ENCODE peak calls at places on chromosomes 16 and 17, in four cellular contexts. One of them, this sample, is unnamed.

GRCh38 chr17:56929362-56929969 is 15.6 kb upstream of the TRIM25 start:
- DNase-seq in SK-N-SH: no peak
- DNase-seq in breast epithelium: no peak
- DNase-seq in endothelial cell of umbilical vein: no peak
- DNase-seq in this sample: no peak

GRCh38 chr16:4613636-4614570 is 785 bp downstream of the UBALD1 start:
- DNase-seq in SK-N-SH: peak
- DNase-seq in endothelial cell of umbilical vein: peak
- DNase-seq in breast epithelium: no peak
- DNase-seq in this sample: no peak

GRCh38 chr17:58329808-58330543 is 1.4 kb upstream of the TSPOAP1 start:
- DNase-seq in SK-N-SH: no peak
- DNase-seq in breast epithelium: no peak
- DNase-seq in endothelial cell of umbilical vein: no peak
- DNase-seq in this sample: no peak

GRCh38 chr16:56871172-56871593 is 6.2 kb downstream of the SLC12A3 start:
- DNase-seq in endothelial cell of umbilical vein: no peak
- DNase-seq in breast epithelium: no peak
- DNase-seq in SK-N-SH: peak
- DNase-seq in this sample: no peak

GRCh38 chr16:23941963-23942564 is 106.3 kb downstream of the PRKCB start:
- DNase-seq in breast epithelium: no peak
- DNase-seq in endothelial cell of umbilical vein: no peak
- DNase-seq in SK-N-SH: no peak
- DNase-seq in this sample: no peak

GRCh38 chr17:49180303-49180702 is 30.1 kb downstream of the GNGT2 start:
- DNase-seq in endothelial cell of umbilical vein: peak
- DNase-seq in breast epithelium: peak
- DNase-seq in SK-N-SH: peak
- DNase-seq in this sample: peak

GRCh38 chr17:45234641-45235040 is 13.0 kb downstream of the FMNL1 start:
- DNase-seq in breast epithelium: no peak
- DNase-seq in endothelial cell of umbilical vein: no peak
- DNase-seq in SK-N-SH: peak
- DNase-seq in this sample: no peak

GRCh38 chr17:7916799-7917198 is 710 bp upstream of the RNF227 start:
- DNase-seq in SK-N-SH: no peak
- DNase-seq in breast epithelium: no peak
- DNase-seq in endothelial cell of umbilical vein: no peak
- DNase-seq in this sample: no peak

GRCh38 chr17:1168537-1169234 is 11.1 kb downstream of the ABR start:
- DNase-seq in SK-N-SH: peak
- DNase-seq in endothelial cell of umbilical vein: no peak
- DNase-seq in breast epithelium: no peak
- DNase-seq in this sample: no peak

GRCh38 chr17:2949469-2950044 is 113.8 kb downstream of the OR1D5 start:
- DNase-seq in endothelial cell of umbilical vein: no peak
- DNase-seq in breast epithelium: peak
- DNase-seq in SK-N-SH: no peak
- DNase-seq in this sample: peak

GRCh38 chr17:74937064-74938051 is 1.7 kb downstream of the OTOP3 start:
- DNase-seq in SK-N-SH: no peak
- DNase-seq in breast epithelium: no peak
- DNase-seq in endothelial cell of umbilical vein: no peak
- DNase-seq in this sample: no peak

GRCh38 chr16:16189842-16190241 is 33.5 kb downstream of the ABCC6 start:
- DNase-seq in breast epithelium: no peak
- DNase-seq in endothelial cell of umbilical vein: no peak
- DNase-seq in SK-N-SH: no peak
- DNase-seq in this sample: no peak

GRCh38 chr17:8599351-8600011 is 31.0 kb downstream of the MYH10 start:
- DNase-seq in endothelial cell of umbilical vein: no peak
- DNase-seq in SK-N-SH: no peak
- DNase-seq in breast epithelium: no peak
- DNase-seq in this sample: no peak

GRCh38 chr17:45428050-45428953 is 4.4 kb downstream of the ARHGAP27 start:
- DNase-seq in endothelial cell of umbilical vein: peak
- DNase-seq in breast epithelium: no peak
- DNase-seq in SK-N-SH: peak
- DNase-seq in this sample: peak

GRCh38 chr17:58666858-58667267 is 25.0 kb downstream of the TEX14 start:
- DNase-seq in endothelial cell of umbilical vein: peak
- DNase-seq in breast epithelium: peak
- DNase-seq in SK-N-SH: no peak
- DNase-seq in this sample: no peak

GRCh38 chr16:76956801-76957200 is 234.2 kb upstream of the MON1B start:
- DNase-seq in endothelial cell of umbilical vein: no peak
- DNase-seq in breast epithelium: no peak
- DNase-seq in SK-N-SH: no peak
- DNase-seq in this sample: no peak

GRCh38 chr16:81140930-81141780 is 45.0 kb upstream of the GCSH start:
- DNase-seq in SK-N-SH: no peak
- DNase-seq in endothelial cell of umbilical vein: no peak
- DNase-seq in breast epithelium: no peak
- DNase-seq in this sample: no peak
- TF ChIP-seq POLR2AphosphoS5 in SK-N-SH: no peak
- TF ChIP-seq POLR2AphosphoS5 in endothelial cell of umbilical vein: no peak
- TF ChIP-seq POLR2AphosphoS5 in breast epithelium: no peak
- TF ChIP-seq POLR2AphosphoS5 in this sample: no peak

GRCh38 chr16:72085002-72085401 is 8.4 kb downstream of the TXNL4B start:
- DNase-seq in SK-N-SH: no peak
- DNase-seq in breast epithelium: no peak
- DNase-seq in endothelial cell of umbilical vein: no peak
- DNase-seq in this sample: no peak

GRCh38 chr16:72083778-72084404 is 9.5 kb downstream of the TXNL4B start:
- DNase-seq in endothelial cell of umbilical vein: no peak
- DNase-seq in SK-N-SH: no peak
- DNase-seq in breast epithelium: no peak
- DNase-seq in this sample: no peak

GRCh38 chr16:72084445-72084844 is 9.0 kb downstream of the TXNL4B start:
- DNase-seq in SK-N-SH: no peak
- DNase-seq in endothelial cell of umbilical vein: no peak
- DNase-seq in breast epithelium: no peak
- DNase-seq in this sample: no peak
- TF ChIP-seq POLR2AphosphoS5 in SK-N-SH: no peak
- TF ChIP-seq POLR2AphosphoS5 in endothelial cell of umbilical vein: no peak
- TF ChIP-seq POLR2AphosphoS5 in breast epithelium: no peak
- TF ChIP-seq POLR2AphosphoS5 in this sample: no peak

GRCh38 chr17:16033729-16034349 is 34.2 kb downstream of the TTC19 start:
- DNase-seq in SK-N-SH: no peak
- DNase-seq in endothelial cell of umbilical vein: no peak
- DNase-seq in breast epithelium: no peak
- DNase-seq in this sample: no peak

GRCh38 chr17:16040710-16041251 is 41.2 kb downstream of the TTC19 start:
- DNase-seq in SK-N-SH: no peak
- DNase-seq in endothelial cell of umbilical vein: peak
- DNase-seq in breast epithelium: no peak
- DNase-seq in this sample: no peak

GRCh38 chr17:16037636-16038035 is 38.0 kb downstream of the TTC19 start:
- DNase-seq in endothelial cell of umbilical vein: no peak
- DNase-seq in SK-N-SH: no peak
- DNase-seq in breast epithelium: no peak
- DNase-seq in this sample: no peak

DNA sequence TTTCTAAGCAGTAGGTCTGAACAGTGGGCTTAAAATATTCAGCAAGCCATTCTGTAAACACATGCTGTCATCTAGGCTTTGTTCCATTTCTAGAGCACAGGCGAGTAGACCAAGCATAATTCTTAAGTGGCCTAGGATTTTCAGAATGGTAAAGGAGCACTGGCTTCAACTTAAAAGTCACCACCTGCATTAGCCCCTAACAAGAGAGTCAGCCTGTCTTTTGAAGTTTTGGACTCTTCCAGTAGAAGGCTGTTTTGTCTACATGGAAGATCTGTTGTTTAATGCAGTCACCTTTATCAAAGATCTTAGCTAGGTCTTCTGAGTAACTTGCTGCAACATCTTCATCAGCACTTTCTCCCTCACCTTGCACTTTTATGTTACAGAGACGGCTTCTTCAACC is 36.6 kb downstream of the TTC19 start:
- DNase-seq in breast epithelium: no peak
- DNase-seq in endothelial cell of umbilical vein: no peak
- DNase-seq in SK-N-SH: no peak
- DNase-seq in this sample: no peak
- TF ChIP-seq POLR2AphosphoS5 in breast epithelium: no peak
- TF ChIP-seq POLR2AphosphoS5 in endothelial cell of umbilical vein: no peak
- TF ChIP-seq POLR2AphosphoS5 in SK-N-SH: no peak
- TF ChIP-seq POLR2AphosphoS5 in this sample: no peak

DNA sequence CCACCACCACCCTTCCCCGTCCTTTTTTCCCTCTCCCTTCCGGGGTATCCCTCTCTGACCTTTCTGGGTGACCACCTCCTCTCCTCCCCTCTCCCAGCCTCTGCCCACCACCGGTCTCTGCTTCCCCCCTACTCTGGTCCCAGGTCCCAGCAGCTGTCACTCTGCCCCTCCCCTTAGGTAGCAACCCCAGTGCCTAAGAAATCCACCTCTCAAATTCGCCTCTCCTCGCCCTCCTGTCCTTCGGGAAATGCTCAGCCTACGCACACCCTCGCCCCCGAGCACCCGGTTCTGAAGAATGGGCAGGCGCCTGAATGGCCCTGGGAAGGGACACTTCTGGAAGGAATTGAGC is 775 bp upstream of the SP6 start:
- DNase-seq in SK-N-SH: no peak
- DNase-seq in breast epithelium: no peak
- DNase-seq in endothelial cell of umbilical vein: no peak
- DNase-seq in this sample: no peak
- TF ChIP-seq POLR2AphosphoS5 in SK-N-SH: no peak
- TF ChIP-seq POLR2AphosphoS5 in breast epithelium: no peak
- TF ChIP-seq POLR2AphosphoS5 in endothelial cell of umbilical vein: no peak
- TF ChIP-seq POLR2AphosphoS5 in this sample: no peak

GRCh38 chr17:66956941-66957340 is 7.6 kb upstream of the CACNG4 start:
- DNase-seq in endothelial cell of umbilical vein: no peak
- DNase-seq in breast epithelium: no peak
- DNase-seq in SK-N-SH: no peak
- DNase-seq in this sample: no peak
- TF ChIP-seq POLR2AphosphoS5 in endothelial cell of umbilical vein: no peak
- TF ChIP-seq POLR2AphosphoS5 in breast epithelium: no peak
- TF ChIP-seq POLR2AphosphoS5 in SK-N-SH: no peak
- TF ChIP-seq POLR2AphosphoS5 in this sample: no peak

GRCh38 chr17:67801626-67802175 is 23.6 kb upstream of the BPTF start:
- DNase-seq in breast epithelium: no peak
- DNase-seq in SK-N-SH: no peak
- DNase-seq in endothelial cell of umbilical vein: no peak
- DNase-seq in this sample: no peak

GRCh38 chr17:67800495-67800928 is 24.8 kb upstream of the BPTF start:
- DNase-seq in breast epithelium: peak
- DNase-seq in endothelial cell of umbilical vein: peak
- DNase-seq in SK-N-SH: peak
- DNase-seq in this sample: peak
- TF ChIP-seq POLR2AphosphoS5 in breast epithelium: no peak
- TF ChIP-seq POLR2AphosphoS5 in endothelial cell of umbilical vein: no peak
- TF ChIP-seq POLR2AphosphoS5 in SK-N-SH: no peak
- TF ChIP-seq POLR2AphosphoS5 in this sample: no peak

DNA sequence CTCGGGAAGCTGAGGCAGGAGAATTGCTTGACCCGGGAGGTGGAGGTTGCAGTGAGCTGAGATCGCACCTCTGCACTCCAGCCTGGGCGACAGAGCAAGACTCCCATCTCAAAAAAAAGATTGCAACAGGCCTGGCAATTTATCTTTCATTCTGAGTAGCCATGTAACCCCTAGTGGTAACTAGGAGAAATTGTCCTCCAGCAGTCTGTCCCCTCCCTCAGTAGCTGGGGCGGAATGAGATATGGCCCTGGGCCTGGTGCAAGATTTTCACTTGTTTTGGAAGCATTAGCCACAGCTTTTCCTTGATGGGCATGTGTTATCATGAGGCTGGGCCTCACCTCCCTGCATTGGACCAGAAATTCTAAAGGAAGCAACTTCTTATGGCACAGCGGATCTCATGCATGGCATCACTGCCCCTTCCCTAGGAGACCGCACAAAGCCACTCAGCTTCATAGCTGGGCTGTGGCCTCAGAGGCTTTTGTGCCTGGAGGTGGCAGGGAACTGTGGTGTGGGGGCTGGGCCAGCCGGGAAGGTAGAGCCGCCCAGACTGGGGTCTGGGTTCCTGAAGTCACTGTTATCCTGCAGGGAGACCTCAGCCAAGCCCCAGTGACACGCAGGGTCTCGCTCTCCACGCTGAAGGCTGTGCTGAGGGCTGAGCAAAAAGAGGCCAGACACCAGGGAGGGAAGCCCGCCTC is 13.4 kb downstream of the NATD1 start:
- DNase-seq in SK-N-SH: peak
- DNase-seq in endothelial cell of umbilical vein: no peak
- DNase-seq in breast epithelium: no peak
- DNase-seq in this sample: no peak
- TF ChIP-seq POLR2AphosphoS5 in SK-N-SH: no peak
- TF ChIP-seq POLR2AphosphoS5 in endothelial cell of umbilical vein: no peak
- TF ChIP-seq POLR2AphosphoS5 in breast epithelium: no peak
- TF ChIP-seq POLR2AphosphoS5 in this sample: no peak

GRCh38 chr17:50541402-50541915 is 5.5 kb upstream of the SPATA20 start:
- DNase-seq in breast epithelium: no peak
- DNase-seq in SK-N-SH: peak
- DNase-seq in endothelial cell of umbilical vein: no peak
- DNase-seq in this sample: no peak
- TF ChIP-seq POLR2AphosphoS5 in breast epithelium: no peak
- TF ChIP-seq POLR2AphosphoS5 in SK-N-SH: no peak
- TF ChIP-seq POLR2AphosphoS5 in endothelial cell of umbilical vein: no peak
- TF ChIP-seq POLR2AphosphoS5 in this sample: no peak

GRCh38 chr16:69325784-69326171 is 4.6 kb downstream of the PDF start:
- DNase-seq in endothelial cell of umbilical vein: no peak
- DNase-seq in SK-N-SH: no peak
- DNase-seq in breast epithelium: no peak
- DNase-seq in this sample: no peak
- TF ChIP-seq POLR2AphosphoS5 in endothelial cell of umbilical vein: no peak
- TF ChIP-seq POLR2AphosphoS5 in SK-N-SH: no peak
- TF ChIP-seq POLR2AphosphoS5 in breast epithelium: no peak
- TF ChIP-seq POLR2AphosphoS5 in this sample: no peak